ENCODE peak calls at places on chromosome 12, in six cellular contexts. R, W, G, S, V and I are unnamed samples. For H3K9me3 and H3K4me1, the result is how much of the 10 kb centered on the place peaks cover.

GRCh38 chr12:93624595-93625294 is 52.3 kb downstream of the SOCS2 start:
- DNase-seq in R (no peak), G (peak), S (no peak), W (no peak), V (no peak), I (no peak)

GRCh38 chr12:96094201-96094600 is 58.8 kb upstream of the LTA4H start:
- DNase-seq in W (no peak), V (no peak), R (no peak), S (no peak), G (no peak), I (no peak)

GRCh38 chr12:122395319-122395718 is 27.1 kb downstream of the CLIP1 start:
- DNase-seq in V (no peak), R (no peak), S (no peak), G (peak), W (no peak), I (no peak)

GRCh38 chr12:121391619-121392324 is 8.1 kb upstream of the RNF34 start:
- DNase-seq in W (no peak), S (no peak), R (peak), G (peak), V (no peak), I (no peak)

GRCh38 chr12:124820199-124820598 is 43.5 kb downstream of the SCARB1 start:
- DNase-seq in W (no peak), V (no peak), R (no peak), S (no peak), G (no peak), I (no peak)

GRCh38 chr12:106780010-106780625 is 5.6 kb downstream of the RIC8B start:
- DNase-seq in S (no peak), G (peak), W (no peak), R (no peak), V (no peak), I (no peak)

GRCh38 chr12:92796650-92797049 is 93.9 kb downstream of the PLEKHG7 start:
- DNase-seq in S (no peak), R (no peak), W (no peak), V (no peak), G (no peak), I (no peak)

GRCh38 chr12:60539592-60539991 is 943.8 kb downstream of the SLC16A7 start:
- DNase-seq in W (no peak), S (no peak), R (peak), G (peak), V (no peak), I (no peak)

GRCh38 chr12:26845057-26845666 is 12.2 kb upstream of the ITPR2 start:
- DNase-seq in R (peak), V (peak), G (peak), S (peak), W (no peak), I (peak)

GRCh38 chr12:32399373-32400113 is at the start of gene FGD4:
- DNase-seq in V (peak), G (peak), W (peak), S (peak), R (peak), I (peak)

GRCh38 chr12:21433525-21433924 is 3.9 kb upstream of the PYROXD1 start:
- DNase-seq in R (no peak), S (no peak), G (no peak), V (no peak), W (no peak), I (no peak)

GRCh38 chr12:5473076-5473475 is 41.2 kb downstream of the NTF3 start:
- DNase-seq in S (no peak), V (no peak), G (peak), R (no peak), W (no peak), I (no peak)

GRCh38 chr12:1422604-1423315 is 171.6 kb downstream of the FBXL14 start:
- DNase-seq in V (no peak), R (no peak), S (no peak), W (no peak), G (no peak), I (no peak)

GRCh38 chr12:49507139-49507538 is 31.7 kb upstream of the KCNH3 start:
- DNase-seq in W (no peak), R (no peak), V (no peak), G (peak), S (no peak), I (no peak)

GRCh38 chr12:101793401-101793800 is 37.4 kb downstream of the GNPTAB start:
- DNase-seq in R (no peak), W (no peak), G (peak), S (no peak), V (no peak), I (no peak)

GRCh38 chr12:32265461-32265860 is 133.9 kb upstream of the FGD4 start:
- DNase-seq in V (no peak), W (no peak), S (no peak), G (no peak), R (no peak), I (no peak)

GRCh38 chr12:10068634-10069033 is 30.2 kb downstream of the CLEC1A start:
- DNase-seq in S (no peak), V (no peak), W (no peak), R (no peak), G (no peak), I (no peak)

DNA sequence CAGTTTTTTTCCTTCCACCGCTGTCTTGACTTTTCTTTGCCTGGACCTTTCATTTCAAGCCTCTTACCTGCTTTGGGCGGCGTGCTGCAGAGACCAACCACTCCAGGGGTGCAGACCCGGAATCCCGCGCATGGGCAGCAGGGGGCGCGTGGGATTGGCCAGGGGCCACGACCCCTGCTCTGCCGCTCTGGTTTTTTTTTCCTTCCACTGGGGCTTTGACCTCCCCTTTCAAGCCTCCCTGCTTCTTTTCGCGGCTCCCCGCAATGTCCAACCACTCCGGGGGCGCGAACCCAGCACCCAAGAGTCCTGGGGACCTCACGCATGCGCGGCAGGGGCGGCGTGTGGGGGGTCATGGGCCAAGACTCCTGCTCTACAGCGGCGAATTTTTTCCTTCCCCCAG is 325.1 kb downstream of the ALG10 start:
- DNase-seq in V (no peak), S (no peak), W (no peak), R (no peak), G (no peak), I (no peak)
- H3K9me3 ChIP-seq in V (under half), S (under half), W (half or more), R (under half), G (under half), I (under half)

GRCh38 chr12:53999596-54000104 is 311 bp upstream of the HOXC9 start:
- DNase-seq in S (no peak), W (no peak), V (no peak), G (no peak), R (no peak), I (no peak)
- H3K4me3 ChIP-seq in S (peak), W (no peak), V (peak), G (peak), R (no peak), I (peak)

DNA sequence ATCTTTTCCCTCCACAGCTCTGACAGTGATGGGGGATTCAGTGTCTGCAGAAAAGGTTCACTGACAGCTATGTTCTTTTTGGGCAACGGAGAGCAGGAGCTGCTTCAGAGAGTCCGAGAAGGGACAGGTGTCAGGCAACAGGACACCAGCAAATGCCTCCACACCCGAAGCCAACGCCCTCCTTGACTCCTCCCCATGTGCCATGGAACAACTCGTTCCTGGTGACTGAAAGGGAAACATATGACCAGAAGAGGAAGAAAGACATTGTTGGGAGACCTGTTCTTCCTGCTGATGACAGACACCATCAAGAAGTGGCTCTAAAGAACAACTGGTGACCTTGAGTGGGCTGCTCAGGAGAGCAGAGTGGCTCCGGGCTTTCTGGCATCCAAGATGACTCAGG is 172.3 kb upstream of the NOS1 start:
- DNase-seq in G (no peak), R (no peak), W (no peak), S (no peak), V (no peak), I (no peak)
- H3K4me1 ChIP-seq in G (under half), R (under half), W (under half), S (under half), V (under half), I (under half)

GRCh38 chr12:76008438-76008837 is 23.1 kb downstream of the PHLDA1 start:
- DNase-seq in W (no peak), S (no peak), V (no peak), G (no peak), R (no peak), I (no peak)
- H3K9me3 ChIP-seq in W (under half), S (under half), V (under half), G (under half), R (under half), I (under half)

GRCh38 chr12:48185181-48185919 is 1.9 kb downstream of the CCDC184 start:
- DNase-seq in W (no peak), V (no peak), S (no peak), R (no peak), G (no peak), I (no peak)
- H3K4me3 ChIP-seq in W (no peak), V (no peak), S (peak), R (no peak), G (no peak), I (no peak)

DNA sequence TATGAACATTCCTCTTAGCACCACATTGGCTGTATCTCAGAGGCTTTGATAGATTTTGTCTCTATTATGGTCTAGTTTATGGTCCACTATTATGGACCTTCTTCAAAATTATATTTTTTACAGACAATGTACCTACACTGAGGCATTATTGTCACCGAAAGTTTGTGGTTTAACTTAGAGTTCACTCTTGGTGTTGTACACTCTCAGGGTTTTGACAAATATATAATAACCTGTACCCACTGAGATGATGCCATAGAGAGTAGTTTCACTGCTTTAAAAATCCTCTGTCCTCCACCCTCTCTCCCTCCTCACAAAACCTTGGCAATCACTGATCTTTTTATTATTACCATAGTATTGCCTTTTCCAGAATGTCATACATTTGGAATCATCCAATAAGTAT is 528.2 kb downstream of the SLC6A15 start:
- DNase-seq in G (no peak), W (no peak), V (no peak), S (no peak), R (no peak), I (no peak)
- H3K4me1 ChIP-seq in G (under half), W (under half), V (under half), S (under half), R (under half), I (under half)

DNA sequence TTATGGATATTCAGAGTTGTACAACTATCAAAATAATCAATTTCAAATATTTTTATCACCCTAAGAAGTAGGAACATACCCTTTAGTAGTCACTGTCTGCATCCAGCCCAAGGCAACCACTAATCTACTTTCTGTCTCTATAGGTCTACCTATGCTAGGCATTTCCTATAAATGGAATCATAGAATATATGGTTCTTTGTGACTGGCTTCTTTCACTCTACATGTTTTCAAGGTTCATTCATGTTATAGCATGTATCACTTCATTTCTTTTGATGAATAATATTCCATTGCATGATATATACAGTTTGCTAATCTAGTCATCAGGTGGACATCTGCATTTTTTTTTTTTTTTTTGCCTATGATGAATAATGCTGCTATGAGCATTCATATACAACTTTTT is 112.4 kb downstream of the PPP1R12A start:
- DNase-seq in S (no peak), V (no peak), R (no peak), W (no peak), G (no peak), I (no peak)
- H3K9me3 ChIP-seq in S (under half), V (under half), R (under half), W (under half), G (under half), I (under half)

DNA sequence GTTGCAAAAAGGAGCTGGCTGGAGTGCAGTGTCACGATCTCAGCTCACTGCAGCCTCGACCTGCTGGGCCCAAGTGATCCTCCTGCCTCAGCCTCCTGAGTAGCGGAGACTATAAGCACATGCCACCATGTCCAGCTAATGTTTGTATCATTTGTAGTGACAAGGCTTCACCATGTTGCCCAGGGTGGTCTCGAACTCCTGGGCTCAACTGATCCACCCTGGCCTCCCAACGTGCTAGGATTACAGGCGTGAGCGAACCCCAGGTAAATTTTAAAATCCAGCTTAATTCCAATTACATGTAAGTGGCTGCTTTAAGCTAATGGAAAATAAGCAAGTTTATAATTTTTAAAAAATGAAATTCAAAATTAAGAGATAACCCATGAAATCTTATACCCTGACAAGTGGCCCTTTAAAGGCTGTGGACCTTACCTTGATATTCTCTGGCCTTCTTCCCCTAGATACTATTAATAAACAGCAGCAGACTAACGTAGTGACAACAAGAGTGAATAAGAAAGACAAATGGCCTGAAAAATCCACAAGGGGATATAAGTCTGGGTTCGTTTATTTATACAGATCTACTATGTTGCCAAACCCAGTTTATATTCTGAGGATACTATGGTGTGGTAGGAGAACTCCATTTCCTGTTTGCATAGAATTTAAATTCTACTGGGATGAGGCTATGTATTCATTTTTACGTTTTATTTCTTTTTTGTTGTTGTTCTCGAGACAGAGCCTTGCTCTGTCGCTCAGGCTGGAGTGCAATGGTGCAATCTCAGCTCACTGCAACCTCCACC is 25.6 kb upstream of the SLC2A3 start:
- DNase-seq in V (no peak), G (no peak), R (no peak), S (no peak), W (no peak), I (no peak)
- H3K4me3 ChIP-seq in V (peak), G (peak), R (no peak), S (peak), W (peak), I (peak)

GRCh38 chr12:11684811-11685210 is 35.3 kb downstream of the ETV6 start:
- DNase-seq in S (no peak), R (no peak), W (no peak), V (no peak), G (no peak), I (no peak)
- H3K4me1 ChIP-seq in S (half or more), R (under half), W (half or more), V (under half), G (under half), I (under half)